ENCODE peak calls at places on chromosomes 2 and 18, in four cellular contexts. G is K562, Q is SK-N-SH, O is GM12878. E is an unnamed sample.

GRCh38 chr18:34637094-34637801 is 72.8 kb upstream of the DTNA start:
- DNase-seq in G (no peak), Q (no peak), O (no peak), E (no peak)

GRCh38 chr2:70006447-70006784 is 45.0 kb upstream of the ASPRV1 start:
- DNase-seq in G (no peak), Q (no peak), O (no peak), E (no peak)

GRCh38 chr2:54497738-54498680 is 41.9 kb downstream of the SPTBN1 start:
- DNase-seq in G (peak; percentile 21), Q (no peak), O (no peak), E (no peak)

GRCh38 chr2:181573140-181573736 is 83.7 kb downstream of the CERKL start:
- DNase-seq in G (no peak), Q (peak; percentile 26), O (no peak), E (no peak)

GRCh38 chr2:109331864-109332848 is 203.2 kb downstream of the SH3RF3 start:
- DNase-seq in G (no peak), Q (peak; percentile 55), O (no peak), E (no peak)

GRCh38 chr18:68997845-68998244 is 200.0 kb downstream of the CCDC102B start:
- DNase-seq in G (no peak), Q (no peak), O (no peak), E (no peak)

GRCh38 chr2:70089946-70090523 is 2.8 kb downstream of the PCBP1 start:
- DNase-seq in G (no peak), Q (no peak), O (no peak), E (no peak)

GRCh38 chr2:85523906-85524566 is 14.9 kb upstream of the MAT2A start:
- DNase-seq in G (peak; percentile 6), Q (peak; percentile 70), O (no peak), E (no peak)

GRCh38 chr18:41144444-41144843 is 810.6 kb upstream of the PIK3C3 start:
- DNase-seq in G (no peak), Q (no peak), O (no peak), E (no peak)

GRCh38 chr2:8479298-8479697 is 202.6 kb upstream of the ID2 start:
- DNase-seq in G (no peak), Q (peak; percentile 79), O (no peak), E (no peak)

GRCh38 chr2:118923371-118923770 is 18.6 kb upstream of the MARCO start:
- DNase-seq in G (no peak), Q (no peak), O (no peak), E (no peak)

GRCh38 chr2:134175834-134176233 is 78.0 kb upstream of the MGAT5 start:
- DNase-seq in G (no peak), Q (no peak), O (no peak), E (no peak)

GRCh38 chr2:64467463-64467843 is 13.5 kb downstream of the LGALSL start:
- DNase-seq in G (no peak), Q (no peak), O (no peak), E (no peak)

GRCh38 chr2:69973335-69973735 is 11.9 kb upstream of the ASPRV1 start:
- DNase-seq in G (peak; percentile 58), Q (no peak), O (no peak), E (no peak)

GRCh38 chr18:57630759-57631660 is 9.4 kb upstream of the NARS1 start:
- DNase-seq in G (no peak), Q (no peak), O (peak; percentile 44), E (no peak)

GRCh38 chr18:47342566-47342965 is 91.1 kb upstream of the SKOR2 start:
- DNase-seq in G (no peak), Q (no peak), O (no peak), E (no peak)

GRCh38 chr18:30406728-30407127 is 635.8 kb downstream of the DSC3 start:
- DNase-seq in G (no peak), Q (no peak), O (no peak), E (no peak)

GRCh38 chr18:54023471-54023870 is 201.0 kb downstream of the MBD2 start:
- DNase-seq in G (no peak), Q (no peak), O (peak; percentile 4), E (no peak)

GRCh38 chr2:46164581-46165301 is 132.5 kb upstream of the EPAS1 start:
- DNase-seq in G (no peak), Q (no peak), O (no peak), E (no peak)

GRCh38 chr2:166375736-166376487 is at the start of gene SCN9A:
- DNase-seq in G (peak; percentile 90), Q (peak; percentile 93), O (no peak), E (no peak)

GRCh38 chr2:6967301-6967700 is 50.1 kb downstream of the RNF144A start:
- DNase-seq in G (no peak), Q (no peak), O (no peak), E (no peak)

GRCh38 chr2:183951636-183952035 is 646.7 kb upstream of the ZNF804A start:
- DNase-seq in G (no peak), Q (no peak), O (no peak), E (no peak)

GRCh38 chr2:230790981-230791380 is 73.8 kb upstream of the ITM2C start:
- DNase-seq in G (no peak), Q (no peak), O (no peak), E (no peak)

GRCh38 chr2:26705126-26705525 is 12.6 kb downstream of the KCNK3 start:
- DNase-seq in G (no peak), Q (no peak), O (no peak), E (no peak)

GRCh38 chr2:141392517-141393213 is 738.2 kb downstream of the LRP1B start:
- DNase-seq in G (no peak), Q (no peak), O (no peak), E (no peak)

GRCh38 chr2:73987948-73988700 is 3.4 kb downstream of the TET3 start:
- DNase-seq in G (no peak), Q (peak; percentile 55), O (no peak), E (no peak)

GRCh38 chr2:171210864-171211431 is 50.3 kb upstream of the TLK1 start:
- DNase-seq in G (no peak), Q (no peak), O (peak; percentile 58), E (peak; percentile 15)

GRCh38 chr18:8006979-8007378 is 439.9 kb downstream of the PTPRM start:
- DNase-seq in G (no peak), Q (no peak), O (no peak), E (no peak)

GRCh38 chr2:33619028-33619427 is 19.9 kb upstream of the FAM98A start:
- DNase-seq in G (no peak), Q (no peak), O (no peak), E (no peak)

GRCh38 chr2:188132385-188132784 is 159.3 kb upstream of the GULP1 start:
- DNase-seq in G (no peak), Q (no peak), O (no peak), E (no peak)
- TF ChIP-seq TAF1 in G (no peak), Q (no peak), O (no peak), E (no peak)

GRCh38 chr18:77711096-77711495 is 461.4 kb downstream of the GALR1 start:
- DNase-seq in G (no peak), Q (no peak), O (no peak), E (no peak)
- TF ChIP-seq TAF1 in G (no peak), Q (no peak), O (no peak), E (no peak)

GRCh38 chr18:12963069-12963468 is 15.3 kb downstream of the SEH1L start:
- DNase-seq in G (no peak), Q (no peak), O (no peak), E (no peak)
- TF ChIP-seq TAF1 in G (no peak), Q (no peak), O (no peak), E (no peak)

GRCh38 chr2:233922471-233922870 is 5.3 kb downstream of the TRPM8 start:
- DNase-seq in G (no peak), Q (no peak), O (no peak), E (no peak)

GRCh38 chr2:233919319-233919718 is 2.1 kb downstream of the TRPM8 start:
- DNase-seq in G (no peak), Q (no peak), O (no peak), E (no peak)

GRCh38 chr2:233917146-233917545 is at the start of gene TRPM8:
- DNase-seq in G (no peak), Q (no peak), O (no peak), E (no peak)

GRCh38 chr2:233915133-233915532 is 2.0 kb upstream of the TRPM8 start:
- DNase-seq in G (no peak), Q (peak; percentile 32), O (no peak), E (no peak)

GRCh38 chr2:233919938-233920337 is 2.8 kb downstream of the TRPM8 start:
- DNase-seq in G (no peak), Q (no peak), O (no peak), E (no peak)
- TF ChIP-seq TAF1 in G (no peak), Q (no peak), O (no peak), E (no peak)

GRCh38 chr18:61901334-61901986 is 8.7 kb upstream of the RNF152 start:
- DNase-seq in G (peak; percentile 57), Q (peak; percentile 73), O (peak; percentile 7), E (peak; percentile 45)

GRCh38 chr18:61898576-61899205 is 5.9 kb upstream of the RNF152 start:
- DNase-seq in G (no peak), Q (no peak), O (no peak), E (no peak)

GRCh38 chr18:61896118-61896517 is 3.3 kb upstream of the RNF152 start:
- DNase-seq in G (no peak), Q (no peak), O (no peak), E (no peak)

GRCh38 chr18:61896767-61897166 is 4.0 kb upstream of the RNF152 start:
- DNase-seq in G (no peak), Q (peak; percentile 65), O (no peak), E (no peak)

GRCh38 chr18:61900504-61901281 is 7.9 kb upstream of the RNF152 start:
- DNase-seq in G (no peak), Q (no peak), O (no peak), E (no peak)
- TF ChIP-seq TAF1 in G (no peak), Q (no peak), O (no peak), E (no peak)

DNA sequence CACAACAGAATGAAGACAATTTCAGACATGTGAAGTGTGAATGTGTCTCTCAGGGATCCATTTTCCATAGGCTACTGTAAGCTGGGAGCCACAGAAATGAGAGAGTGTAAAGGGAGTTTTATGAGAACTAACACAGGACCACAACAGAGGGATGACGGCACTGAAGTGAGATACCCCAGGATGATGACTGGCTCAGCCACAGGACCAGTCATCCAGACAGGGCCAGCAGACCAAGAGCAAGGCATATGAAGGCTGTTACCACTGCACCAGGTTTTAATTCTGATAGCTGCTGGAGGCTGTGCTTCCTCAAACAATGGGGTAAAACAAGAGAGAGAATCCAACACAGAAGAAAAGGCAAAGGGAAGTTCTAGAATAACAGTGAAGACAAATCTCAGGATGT is 95.0 kb downstream of the BCL2 start:
- DNase-seq in G (no peak), Q (no peak), O (no peak), E (no peak)
- TF ChIP-seq TAF1 in G (no peak), Q (no peak), O (peak; percentile 22), E (no peak)

DNA sequence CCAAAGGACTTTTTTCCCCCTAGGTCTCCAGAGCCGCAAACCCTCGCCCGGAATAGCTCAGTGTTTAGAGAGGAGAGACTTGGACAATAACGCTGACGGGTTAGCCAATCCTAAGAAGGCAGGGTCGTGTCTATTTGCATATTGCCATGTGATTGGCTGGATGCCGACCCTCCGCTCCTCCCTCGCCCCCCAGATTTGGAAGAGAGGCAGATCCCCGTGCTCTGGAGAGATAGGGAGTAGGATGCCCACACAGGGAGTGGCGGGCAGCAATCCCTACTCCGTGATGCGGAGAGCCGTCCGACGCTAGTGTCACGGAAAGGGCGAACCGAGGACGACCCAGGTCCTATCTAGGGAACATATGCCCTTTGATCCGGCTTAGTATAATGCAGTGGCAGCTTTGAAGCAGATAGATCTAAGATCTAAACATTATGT is 1.4 kb downstream of the WNT6 start:
- DNase-seq in G (peak; percentile 46), Q (peak; percentile 92), O (no peak), E (no peak)
- TF ChIP-seq TAF1 in G (no peak), Q (no peak), O (no peak), E (no peak)

E was measured in GM12892.